ENCODE peak calls at places on chromosomes 1 and 21, in ten cellular contexts. G is HCT116; S is T-helper 1 cell; N is ureter; E is C1 segment of cervical spinal cord; V is stimulated activated CD4-positive, alpha-beta T cell treated with anti-CD3 and anti-CD28 coated beads, Interleukin-1b, Interleukin-23, amount 100 ng/mL, for 4 hours; R is K562; M is amygdala; Q is type B pancreatic cell; U is foreskin keratinocyte. K is an unnamed sample.
A peak's percentile ranks its signal among the peaks of the same experiment; 100 is the strongest.

GRCh38 chr1:92483442-92484170 is 3.1 kb downstream of the GFI1 start:
- DNase-seq in G (no peak), S (peak; percentile 21), N (no peak), E (no peak), V (peak; percentile 73), R (no peak), M (no peak), Q (no peak), U (no peak), K (no peak)

GRCh38 chr1:1306070-1306660 is 1.6 kb downstream of the ACAP3 start:
- DNase-seq in G (no peak), S (no peak), N (no peak), E (no peak), V (no peak), R (peak; percentile 58), M (no peak), Q (no peak), U (no peak), K (no peak)

GRCh38 chr1:42399315-42400100 is 18.9 kb downstream of the RIMKLA start:
- DNase-seq in G (no peak), S (no peak), N (no peak), E (no peak), V (no peak), R (no peak), M (no peak), Q (no peak), U (no peak), K (no peak)

GRCh38 chr1:207240325-207241095 is 81.0 kb upstream of the CD55 start:
- DNase-seq in G (no peak), S (no peak), N (peak; percentile 58), E (no peak), V (no peak), R (no peak), M (no peak), Q (no peak), U (peak; percentile 99), K (no peak)

GRCh38 chr1:15948600-15949452 is 27.1 kb downstream of the ZBTB17 start:
- DNase-seq in G (no peak), S (no peak), N (peak; percentile 78), E (no peak), V (no peak), R (peak; percentile 72), M (no peak), Q (no peak), U (peak; percentile 89), K (no peak)

GRCh38 chr1:154463512-154463990 is 38.5 kb upstream of the TDRD10 start:
- DNase-seq in G (no peak), S (peak; percentile 32), N (no peak), E (no peak), V (no peak), R (no peak), M (no peak), Q (no peak), U (no peak), K (peak; percentile 65)

GRCh38 chr21:31181089-31181757 is 142.9 kb upstream of the KRTAP19-8 start:
- DNase-seq in G (no peak), S (no peak), N (no peak), E (no peak), V (no peak), R (no peak), M (no peak), Q (no peak), U (no peak), K (peak; percentile 70)

GRCh38 chr1:78339490-78339889 is 151.3 kb upstream of the PTGFR start:
- DNase-seq in G (no peak), S (no peak), N (no peak), E (no peak), V (no peak), R (no peak), M (no peak), Q (no peak), U (peak; percentile 71), K (no peak)

GRCh38 chr1:16015960-16016901 is 1.6 kb downstream of the HSPB7 start:
- DNase-seq in G (no peak), S (no peak), N (no peak), E (peak; percentile 57), V (no peak), R (no peak), M (no peak), Q (no peak), U (no peak), K (no peak)

GRCh38 chr1:114833421-114833820 is 21.2 kb upstream of the SYCP1 start:
- DNase-seq in G (no peak), S (no peak), N (no peak), E (no peak), V (no peak), R (no peak), M (no peak), Q (no peak), U (peak; percentile 71), K (no peak)

GRCh38 chr1:24900486-24900849 is 29.6 kb downstream of the RUNX3 start:
- DNase-seq in G (no peak), S (no peak), N (peak; percentile 40), E (no peak), V (no peak), R (no peak), M (no peak), Q (peak; percentile 63), U (no peak), K (no peak)

GRCh38 chr1:212455406-212456165 is 22.9 kb downstream of the NENF start:
- DNase-seq in G (peak; percentile 67), S (peak; percentile 70), N (peak; percentile 89), E (peak; percentile 76), V (peak; percentile 80), R (peak; percentile 88), M (peak; percentile 91), Q (peak; percentile 90), U (peak; percentile 39), K (peak; percentile 76)

GRCh38 chr1:21670956-21671902 is 2.1 kb upstream of the RAP1GAP start:
- DNase-seq in G (no peak), S (no peak), N (no peak), E (no peak), V (no peak), R (peak; percentile 17), M (no peak), Q (no peak), U (no peak), K (no peak)

GRCh38 chr1:19664453-19665043 is at the start of gene HTR6:
- DNase-seq in G (no peak), S (no peak), N (no peak), E (no peak), V (peak; percentile 51), R (peak; percentile 73), M (no peak), Q (no peak), U (no peak), K (peak; percentile 42)

GRCh38 chr1:179781962-179782361 is 38.9 kb downstream of the FAM163A start:
- DNase-seq in G (no peak), S (no peak), N (peak; percentile 48), E (no peak), V (no peak), R (no peak), M (no peak), Q (no peak), U (no peak), K (no peak)

GRCh38 chr1:169509354-169509753 is 23.6 kb upstream of the SLC19A2 start:
- DNase-seq in G (no peak), S (no peak), N (no peak), E (no peak), V (no peak), R (no peak), M (no peak), Q (no peak), U (no peak), K (no peak)

GRCh38 chr21:16071082-16071481 is 341.3 kb downstream of the USP25 start:
- DNase-seq in G (no peak), S (no peak), N (no peak), E (peak; percentile 81), V (no peak), R (no peak), M (peak; percentile 84), Q (no peak), U (no peak), K (no peak)

GRCh38 chr1:62621907-62622306 is 24.6 kb downstream of the ANGPTL3 start:
- DNase-seq in G (peak; percentile 8), S (no peak), N (no peak), E (peak; percentile 0), V (no peak), R (peak; percentile 44), M (no peak), Q (no peak), U (peak; percentile 88), K (no peak)

GRCh38 chr1:13901041-13901440 is 201.1 kb downstream of the PRDM2 start:
- DNase-seq in G (no peak), S (no peak), N (no peak), E (no peak), V (no peak), R (no peak), M (no peak), Q (no peak), U (no peak), K (no peak)

GRCh38 chr1:38140025-38140487 is 93.5 kb upstream of the POU3F1 start:
- DNase-seq in G (no peak), S (no peak), N (no peak), E (no peak), V (no peak), R (no peak), M (no peak), Q (no peak), U (no peak), K (no peak)

GRCh38 chr1:213041443-213041842 is 9.6 kb upstream of the RPS6KC1 start:
- DNase-seq in G (no peak), S (no peak), N (no peak), E (no peak), V (no peak), R (no peak), M (no peak), Q (no peak), U (peak; percentile 49), K (no peak)

GRCh38 chr1:109652446-109652845 is 3.5 kb upstream of the GSTM4 start:
- DNase-seq in G (no peak), S (no peak), N (no peak), E (no peak), V (no peak), R (no peak), M (no peak), Q (no peak), U (no peak), K (no peak)

GRCh38 chr21:29196664-29197052 is 66.2 kb downstream of the MAP3K7CL start:
- DNase-seq in G (no peak), S (no peak), N (no peak), E (no peak), V (no peak), R (no peak), M (no peak), Q (no peak), U (no peak), K (no peak)

GRCh38 chr1:100070201-100070939 is 62.4 kb downstream of the SASS6 start:
- DNase-seq in G (no peak), S (no peak), N (no peak), E (no peak), V (no peak), R (no peak), M (no peak), Q (no peak), U (no peak), K (no peak)

GRCh38 chr1:212916395-212917133 is 33.8 kb upstream of the VASH2 start:
- DNase-seq in G (no peak), S (no peak), N (no peak), E (no peak), V (no peak), R (peak; percentile 51), M (peak; percentile 50), Q (no peak), U (peak; percentile 53), K (no peak)

GRCh38 chr1:198756470-198756869 is 117.6 kb downstream of the PTPRC start:
- DNase-seq in G (no peak), S (no peak), N (no peak), E (no peak), V (no peak), R (no peak), M (no peak), Q (no peak), U (peak; percentile 23), K (no peak)

GRCh38 chr1:153776971-153777370 is 1.8 kb downstream of the SLC27A3 start:
- DNase-seq in G (no peak), S (no peak), N (no peak), E (no peak), V (no peak), R (no peak), M (no peak), Q (no peak), U (no peak), K (no peak)

GRCh38 chr1:27349784-27350672 is 8.2 kb downstream of the SYTL1 start:
- DNase-seq in G (no peak), S (no peak), N (no peak), E (peak; percentile 17), V (no peak), R (no peak), M (no peak), Q (no peak), U (no peak), K (no peak)

K was measured in T-cell.